ENCODE peak calls at places on chromosomes 7 and 10, in four cellular contexts. Z is activated CD8-positive, alpha-beta T cell treated with anti-CD3 and anti-CD28 coated beads for 36 hours; D is head of caudate nucleus; I is T47D. N is an unnamed sample.

GRCh38 chr7:145915679-145916078 is 200.9 kb upstream of the CNTNAP2 start:
- DNase-seq in Z (no peak), D (no peak), I (no peak), N (no peak)

GRCh38 chr10:36301139-36301538 is 659.0 kb upstream of the FZD8 start:
- DNase-seq in Z (no peak), D (no peak), I (no peak), N (no peak)

GRCh38 chr10:26486304-26486703 is 48.2 kb downstream of the APBB1IP start:
- DNase-seq in Z (no peak), D (no peak), I (no peak), N (no peak)

GRCh38 chr7:130904792-130905191 is 170.8 kb upstream of the KLF14 start:
- DNase-seq in Z (no peak), D (no peak), I (no peak), N (no peak)

GRCh38 chr10:11525503-11525902 is 85.9 kb downstream of the USP6NL start:
- DNase-seq in Z (no peak), D (no peak), I (no peak), N (no peak)

GRCh38 chr10:92420554-92421275 is 129.7 kb downstream of the MARCHF5 start:
- DNase-seq in Z (no peak), D (no peak), I (no peak), N (no peak)

GRCh38 chr10:70494966-70495365 is 16.4 kb downstream of the PALD1 start:
- DNase-seq in Z (peak), D (peak), I (no peak), N (no peak)

GRCh38 chr7:138303230-138304070 is 156.6 kb upstream of the TRIM24 start:
- DNase-seq in Z (no peak), D (no peak), I (no peak), N (no peak)

GRCh38 chr7:17564678-17565209 is 266.3 kb downstream of the AHR start:
- DNase-seq in Z (no peak), D (no peak), I (no peak), N (no peak)

GRCh38 chr10:73218466-73219191 is 28.4 kb downstream of the DNAJC9 start:
- DNase-seq in Z (no peak), D (no peak), I (peak), N (no peak)

GRCh38 chr7:119665791-119666190 is 607.2 kb upstream of the KCND2 start:
- DNase-seq in Z (no peak), D (no peak), I (no peak), N (no peak)

GRCh38 chr10:101536800-101537199 is 51.3 kb downstream of the POLL start:
- DNase-seq in Z (no peak), D (no peak), I (no peak), N (no peak)

GRCh38 chr7:8022628-8023027 is 54.0 kb downstream of the GLCCI1 start:
- DNase-seq in Z (no peak), D (no peak), I (no peak), N (no peak)

GRCh38 chr10:94046152-94046551 is 52.4 kb downstream of the PLCE1 start:
- DNase-seq in Z (no peak), D (no peak), I (no peak), N (no peak)

GRCh38 chr7:156463280-156463679 is 177.3 kb upstream of the RNF32 start:
- DNase-seq in Z (no peak), D (no peak), I (no peak), N (peak)

GRCh38 chr7:77454802-77455201 is 38.7 kb upstream of the GSAP start:
- DNase-seq in Z (no peak), D (no peak), I (no peak), N (no peak)

GRCh38 chr10:27252267-27253000 is 11.8 kb upstream of the ACBD5 start:
- DNase-seq in Z (peak), D (no peak), I (no peak), N (peak)

GRCh38 chr10:73907841-73908517 is 3.0 kb upstream of the PLAU start:
- DNase-seq in Z (no peak), D (no peak), I (no peak), N (no peak)

GRCh38 chr7:43764807-43765491 is 6.5 kb downstream of the BLVRA start:
- DNase-seq in Z (no peak), D (no peak), I (peak), N (no peak)

GRCh38 chr10:22002531-22003110 is 909 bp downstream of the DNAJC1 start:
- DNase-seq in Z (peak), D (no peak), I (no peak), N (no peak)

GRCh38 chr7:91420606-91421390 is 156.6 kb downstream of the FZD1 start:
- DNase-seq in Z (no peak), D (no peak), I (no peak), N (no peak)

GRCh38 chr7:24572421-24573007 is 738 bp upstream of the PALS2 start:
- DNase-seq in Z (peak), D (peak), I (peak), N (no peak)

GRCh38 chr10:120262857-120263547 is 194.0 kb upstream of the PLPP4 start:
- DNase-seq in Z (no peak), D (no peak), I (no peak), N (no peak)

GRCh38 chr10:77925410-77925794 is 1.2 kb downstream of the DLG5 start:
- DNase-seq in Z (no peak), D (peak), I (no peak), N (no peak)

GRCh38 chr7:100753750-100754149 is 20.4 kb downstream of the ZAN start:
- DNase-seq in Z (no peak), D (no peak), I (no peak), N (no peak)

GRCh38 chr7:35605760-35606159 is 89.2 kb downstream of the HERPUD2 start:
- DNase-seq in Z (no peak), D (no peak), I (no peak), N (no peak)